ENCODE peak calls at places on chromosome 13, in five cellular contexts. One of them, this sample, is unnamed.

GRCh38 chr13:77002590-77003190 is 10.8 kb downstream of the CLN5 start:
- DNase-seq in activated T-helper 1 cell treated with anti-CD3 and anti-CD28 coated beads, Interleukin-2, amount 50 U/mL, for 16 hours: no peak
- DNase-seq in activated CD4-positive, alpha-beta T cell treated with anti-CD3 and anti-CD28 coated beads for 1 hour: no peak
- DNase-seq in CD8-positive, alpha-beta memory T cell: no peak
- DNase-seq in upper lobe of right lung: no peak
- DNase-seq in this sample: no peak

GRCh38 chr13:113791761-113792160 is 32.7 kb downstream of the TMEM255B start:
- DNase-seq in activated T-helper 1 cell treated with anti-CD3 and anti-CD28 coated beads, Interleukin-2, amount 50 U/mL, for 16 hours: no peak
- DNase-seq in activated CD4-positive, alpha-beta T cell treated with anti-CD3 and anti-CD28 coated beads for 1 hour: no peak
- DNase-seq in CD8-positive, alpha-beta memory T cell: no peak
- DNase-seq in upper lobe of right lung: peak
- DNase-seq in this sample: no peak

GRCh38 chr13:113397606-113398425 is 33.9 kb upstream of the GRTP1 start:
- DNase-seq in activated T-helper 1 cell treated with anti-CD3 and anti-CD28 coated beads, Interleukin-2, amount 50 U/mL, for 16 hours: no peak
- DNase-seq in activated CD4-positive, alpha-beta T cell treated with anti-CD3 and anti-CD28 coated beads for 1 hour: no peak
- DNase-seq in CD8-positive, alpha-beta memory T cell: no peak
- DNase-seq in upper lobe of right lung: peak
- DNase-seq in this sample: no peak

GRCh38 chr13:36920612-36921185 is 661 bp upstream of the SMAD9 start:
- DNase-seq in activated T-helper 1 cell treated with anti-CD3 and anti-CD28 coated beads, Interleukin-2, amount 50 U/mL, for 16 hours: no peak
- DNase-seq in activated CD4-positive, alpha-beta T cell treated with anti-CD3 and anti-CD28 coated beads for 1 hour: no peak
- DNase-seq in CD8-positive, alpha-beta memory T cell: no peak
- DNase-seq in upper lobe of right lung: no peak
- DNase-seq in this sample: no peak

GRCh38 chr13:24605923-24606372 is 74.3 kb upstream of the ATP12A start:
- DNase-seq in activated T-helper 1 cell treated with anti-CD3 and anti-CD28 coated beads, Interleukin-2, amount 50 U/mL, for 16 hours: no peak
- DNase-seq in activated CD4-positive, alpha-beta T cell treated with anti-CD3 and anti-CD28 coated beads for 1 hour: no peak
- DNase-seq in CD8-positive, alpha-beta memory T cell: peak
- DNase-seq in upper lobe of right lung: no peak
- DNase-seq in this sample: no peak

GRCh38 chr13:96020155-96020575 is 33.0 kb downstream of the UGGT2 start:
- DNase-seq in activated T-helper 1 cell treated with anti-CD3 and anti-CD28 coated beads, Interleukin-2, amount 50 U/mL, for 16 hours: no peak
- DNase-seq in activated CD4-positive, alpha-beta T cell treated with anti-CD3 and anti-CD28 coated beads for 1 hour: no peak
- DNase-seq in CD8-positive, alpha-beta memory T cell: no peak
- DNase-seq in upper lobe of right lung: no peak
- DNase-seq in this sample: no peak

GRCh38 chr13:79211377-79211776 is 194.7 kb downstream of the RBM26 start:
- DNase-seq in activated T-helper 1 cell treated with anti-CD3 and anti-CD28 coated beads, Interleukin-2, amount 50 U/mL, for 16 hours: no peak
- DNase-seq in activated CD4-positive, alpha-beta T cell treated with anti-CD3 and anti-CD28 coated beads for 1 hour: no peak
- DNase-seq in CD8-positive, alpha-beta memory T cell: no peak
- DNase-seq in upper lobe of right lung: no peak
- DNase-seq in this sample: no peak

GRCh38 chr13:32824061-32824460 is 192.2 kb upstream of the KL start:
- DNase-seq in activated T-helper 1 cell treated with anti-CD3 and anti-CD28 coated beads, Interleukin-2, amount 50 U/mL, for 16 hours: no peak
- DNase-seq in activated CD4-positive, alpha-beta T cell treated with anti-CD3 and anti-CD28 coated beads for 1 hour: no peak
- DNase-seq in CD8-positive, alpha-beta memory T cell: no peak
- DNase-seq in upper lobe of right lung: no peak
- DNase-seq in this sample: no peak

GRCh38 chr13:58879114-58879513 is 1247.6 kb downstream of the PCDH17 start:
- DNase-seq in activated T-helper 1 cell treated with anti-CD3 and anti-CD28 coated beads, Interleukin-2, amount 50 U/mL, for 16 hours: no peak
- DNase-seq in activated CD4-positive, alpha-beta T cell treated with anti-CD3 and anti-CD28 coated beads for 1 hour: no peak
- DNase-seq in CD8-positive, alpha-beta memory T cell: no peak
- DNase-seq in upper lobe of right lung: no peak
- DNase-seq in this sample: no peak

GRCh38 chr13:111241862-111242261 is 78.6 kb upstream of the TEX29 start:
- DNase-seq in activated T-helper 1 cell treated with anti-CD3 and anti-CD28 coated beads, Interleukin-2, amount 50 U/mL, for 16 hours: no peak
- DNase-seq in activated CD4-positive, alpha-beta T cell treated with anti-CD3 and anti-CD28 coated beads for 1 hour: no peak
- DNase-seq in CD8-positive, alpha-beta memory T cell: no peak
- DNase-seq in upper lobe of right lung: no peak
- DNase-seq in this sample: no peak

GRCh38 chr13:106096661-106097092 is 438.8 kb downstream of the EFNB2 start:
- DNase-seq in activated T-helper 1 cell treated with anti-CD3 and anti-CD28 coated beads, Interleukin-2, amount 50 U/mL, for 16 hours: no peak
- DNase-seq in activated CD4-positive, alpha-beta T cell treated with anti-CD3 and anti-CD28 coated beads for 1 hour: no peak
- DNase-seq in CD8-positive, alpha-beta memory T cell: no peak
- DNase-seq in upper lobe of right lung: no peak
- DNase-seq in this sample: no peak

GRCh38 chr13:23771966-23772365 is 117.2 kb downstream of the MIPEP start:
- DNase-seq in activated T-helper 1 cell treated with anti-CD3 and anti-CD28 coated beads, Interleukin-2, amount 50 U/mL, for 16 hours: no peak
- DNase-seq in activated CD4-positive, alpha-beta T cell treated with anti-CD3 and anti-CD28 coated beads for 1 hour: no peak
- DNase-seq in CD8-positive, alpha-beta memory T cell: no peak
- DNase-seq in upper lobe of right lung: no peak
- DNase-seq in this sample: no peak

GRCh38 chr13:72953391-72953960 is 105.3 kb upstream of the KLF5 start:
- DNase-seq in activated T-helper 1 cell treated with anti-CD3 and anti-CD28 coated beads, Interleukin-2, amount 50 U/mL, for 16 hours: no peak
- DNase-seq in activated CD4-positive, alpha-beta T cell treated with anti-CD3 and anti-CD28 coated beads for 1 hour: no peak
- DNase-seq in CD8-positive, alpha-beta memory T cell: no peak
- DNase-seq in upper lobe of right lung: peak
- DNase-seq in this sample: no peak

GRCh38 chr13:87331178-87331577 is 340.0 kb upstream of the SLITRK5 start:
- DNase-seq in activated T-helper 1 cell treated with anti-CD3 and anti-CD28 coated beads, Interleukin-2, amount 50 U/mL, for 16 hours: no peak
- DNase-seq in activated CD4-positive, alpha-beta T cell treated with anti-CD3 and anti-CD28 coated beads for 1 hour: no peak
- DNase-seq in CD8-positive, alpha-beta memory T cell: no peak
- DNase-seq in upper lobe of right lung: no peak
- DNase-seq in this sample: no peak

GRCh38 chr13:79549355-79550106 is 68.6 kb downstream of the NDFIP2 start:
- DNase-seq in activated T-helper 1 cell treated with anti-CD3 and anti-CD28 coated beads, Interleukin-2, amount 50 U/mL, for 16 hours: no peak
- DNase-seq in activated CD4-positive, alpha-beta T cell treated with anti-CD3 and anti-CD28 coated beads for 1 hour: no peak
- DNase-seq in CD8-positive, alpha-beta memory T cell: no peak
- DNase-seq in upper lobe of right lung: no peak
- DNase-seq in this sample: no peak

GRCh38 chr13:105956891-105957290 is 578.6 kb downstream of the EFNB2 start:
- DNase-seq in activated T-helper 1 cell treated with anti-CD3 and anti-CD28 coated beads, Interleukin-2, amount 50 U/mL, for 16 hours: no peak
- DNase-seq in activated CD4-positive, alpha-beta T cell treated with anti-CD3 and anti-CD28 coated beads for 1 hour: no peak
- DNase-seq in CD8-positive, alpha-beta memory T cell: no peak
- DNase-seq in upper lobe of right lung: no peak
- DNase-seq in this sample: no peak

GRCh38 chr13:93248627-93249047 is 22.0 kb downstream of the GPC6 start:
- DNase-seq in activated T-helper 1 cell treated with anti-CD3 and anti-CD28 coated beads, Interleukin-2, amount 50 U/mL, for 16 hours: no peak
- DNase-seq in activated CD4-positive, alpha-beta T cell treated with anti-CD3 and anti-CD28 coated beads for 1 hour: no peak
- DNase-seq in CD8-positive, alpha-beta memory T cell: no peak
- DNase-seq in upper lobe of right lung: peak
- DNase-seq in this sample: no peak

GRCh38 chr13:48875071-48875470 is 100.6 kb upstream of the FNDC3A start:
- DNase-seq in activated T-helper 1 cell treated with anti-CD3 and anti-CD28 coated beads, Interleukin-2, amount 50 U/mL, for 16 hours: no peak
- DNase-seq in activated CD4-positive, alpha-beta T cell treated with anti-CD3 and anti-CD28 coated beads for 1 hour: no peak
- DNase-seq in CD8-positive, alpha-beta memory T cell: no peak
- DNase-seq in upper lobe of right lung: no peak
- DNase-seq in this sample: no peak

GRCh38 chr13:28093871-28094270 is 6.5 kb downstream of the FLT3 start:
- DNase-seq in activated T-helper 1 cell treated with anti-CD3 and anti-CD28 coated beads, Interleukin-2, amount 50 U/mL, for 16 hours: no peak
- DNase-seq in activated CD4-positive, alpha-beta T cell treated with anti-CD3 and anti-CD28 coated beads for 1 hour: no peak
- DNase-seq in CD8-positive, alpha-beta memory T cell: no peak
- DNase-seq in upper lobe of right lung: no peak
- DNase-seq in this sample: no peak

GRCh38 chr13:80339841-80340642 is 884 bp downstream of the SPRY2 start:
- DNase-seq in activated T-helper 1 cell treated with anti-CD3 and anti-CD28 coated beads, Interleukin-2, amount 50 U/mL, for 16 hours: no peak
- DNase-seq in activated CD4-positive, alpha-beta T cell treated with anti-CD3 and anti-CD28 coated beads for 1 hour: no peak
- DNase-seq in CD8-positive, alpha-beta memory T cell: peak
- DNase-seq in upper lobe of right lung: peak
- DNase-seq in this sample: no peak

GRCh38 chr13:59906413-59907027 is 257.2 kb downstream of the DIAPH3 start:
- DNase-seq in activated T-helper 1 cell treated with anti-CD3 and anti-CD28 coated beads, Interleukin-2, amount 50 U/mL, for 16 hours: no peak
- DNase-seq in activated CD4-positive, alpha-beta T cell treated with anti-CD3 and anti-CD28 coated beads for 1 hour: no peak
- DNase-seq in CD8-positive, alpha-beta memory T cell: no peak
- DNase-seq in upper lobe of right lung: no peak
- DNase-seq in this sample: no peak

This sample was measured in effector memory CD4-positive, alpha-beta T cell.